ENCODE peak calls at places on chromosome 13, in nine cellular contexts. Y is fibroblast of pulmonary artery, T is WTC11, W is mammary epithelial cell, I is omental fat pad, A is astrocyte of the cerebellum, P is AG04450, B is astrocyte, D is psoas muscle. K is an unnamed sample.

GRCh38 chr13:105660550-105660949 is 874.9 kb downstream of the EFNB2 start:
- DNase-seq in D (no peak), B (peak), P (no peak), W (no peak), T (no peak), I (no peak), Y (no peak), A (no peak), K (no peak)

GRCh38 chr13:33610471-33611015 is 207.4 kb upstream of the RFC3 start:
- DNase-seq in P (no peak), D (peak), I (no peak), W (no peak), B (peak), A (no peak), Y (peak), T (peak), K (no peak)

GRCh38 chr13:35378939-35379338 is 97.5 kb downstream of the MAB21L1 start:
- DNase-seq in D (no peak), Y (peak), T (no peak), B (peak), W (no peak), P (no peak), A (no peak), I (no peak), K (no peak)

GRCh38 chr13:60282708-60283107 is 114.3 kb upstream of the TDRD3 start:
- DNase-seq in D (no peak), A (no peak), W (no peak), T (no peak), Y (no peak), P (no peak), B (no peak), I (no peak), K (no peak)

GRCh38 chr13:98415326-98416070 is 161.4 kb downstream of the STK24 start:
- DNase-seq in B (no peak), D (no peak), I (no peak), T (no peak), P (no peak), Y (no peak), W (no peak), A (no peak), K (no peak)

GRCh38 chr13:105336706-105337582 is 1198.5 kb downstream of the EFNB2 start:
- DNase-seq in I (no peak), A (peak), D (no peak), P (no peak), B (peak), T (no peak), W (no peak), Y (peak), K (no peak)

GRCh38 chr13:95256086-95256485 is 45.2 kb downstream of the ABCC4 start:
- DNase-seq in A (peak), P (peak), B (peak), Y (peak), I (no peak), W (peak), D (no peak), T (no peak), K (no peak)

GRCh38 chr13:94708031-94708571 is 4.2 kb downstream of the SOX21 start:
- DNase-seq in D (no peak), T (peak), W (no peak), P (no peak), Y (no peak), I (no peak), B (no peak), A (no peak), K (no peak)

GRCh38 chr13:106383791-106384190 is 151.7 kb downstream of the EFNB2 start:
- DNase-seq in W (no peak), B (no peak), D (no peak), Y (no peak), P (no peak), T (no peak), A (no peak), I (no peak), K (no peak)

GRCh38 chr13:91946498-91947070 is 548.2 kb downstream of the GPC5 start:
- DNase-seq in I (no peak), D (no peak), Y (peak), A (peak), P (no peak), B (peak), W (peak), T (no peak), K (no peak)

GRCh38 chr13:41274881-41275280 is 11.5 kb upstream of the MTRF1 start:
- DNase-seq in D (no peak), T (no peak), A (no peak), I (no peak), B (no peak), Y (no peak), P (no peak), W (no peak), K (no peak)

GRCh38 chr13:76637651-76638111 is 248.5 kb downstream of the KCTD12 start:
- DNase-seq in W (no peak), D (no peak), Y (peak), A (no peak), I (no peak), T (no peak), B (peak), P (no peak), K (no peak)

GRCh38 chr13:49341941-49342340 is 94.2 kb downstream of the CDADC1 start:
- DNase-seq in W (no peak), Y (no peak), B (no peak), I (no peak), T (no peak), D (no peak), P (no peak), A (no peak), K (no peak)

GRCh38 chr13:101838305-101838835 is 385.9 kb downstream of the ITGBL1 start:
- DNase-seq in I (no peak), W (no peak), Y (no peak), D (no peak), P (no peak), T (no peak), A (peak), B (peak), K (no peak)

GRCh38 chr13:24271611-24272451 is 37.5 kb upstream of the C1QTNF9 start:
- DNase-seq in B (peak), P (peak), A (peak), T (no peak), D (peak), I (no peak), Y (peak), W (peak), K (no peak)

GRCh38 chr13:42747399-42747873 is 33.9 kb upstream of the FAM216B start:
- DNase-seq in Y (peak), D (no peak), I (no peak), W (peak), T (no peak), B (peak), P (peak), A (peak), K (no peak)

GRCh38 chr13:78806457-78806856 is 147.5 kb upstream of the OBI1 start:
- DNase-seq in I (no peak), B (no peak), Y (no peak), D (no peak), W (no peak), A (no peak), T (no peak), P (no peak), K (no peak)
- TF ChIP-seq CTCF in I (no peak), B (no peak), Y (peak), D (no peak), W (peak), A (peak), T (no peak), P (peak), K (peak)

GRCh38 chr13:43880930-43881329 is 1.2 kb downstream of the LACC1 start:
- DNase-seq in A (no peak), D (no peak), W (no peak), T (no peak), P (no peak), Y (peak), I (no peak), B (no peak), K (no peak)

GRCh38 chr13:43878897-43879322 is 630 bp downstream of the CCDC122 start:
- DNase-seq in P (peak), A (peak), D (peak), Y (peak), W (peak), B (peak), T (no peak), I (peak), K (peak)

GRCh38 chr13:43880451-43880850 is 747 bp downstream of the LACC1 start:
- DNase-seq in W (no peak), D (no peak), A (no peak), I (no peak), T (no peak), P (no peak), Y (no peak), B (no peak), K (no peak)

GRCh38 chr13:43877788-43878187 is 1.8 kb downstream of the CCDC122 start:
- DNase-seq in B (no peak), D (no peak), I (no peak), Y (no peak), W (no peak), A (no peak), T (no peak), P (no peak), K (no peak)

GRCh38 chr13:43879323-43880181 is at the start of the genes CCDC122 and LACC1:
- DNase-seq in Y (peak), B (peak), P (peak), I (peak), A (peak), D (peak), W (peak), T (peak), K (peak)
- TF ChIP-seq CTCF in Y (no peak), B (no peak), P (no peak), I (no peak), A (peak), D (no peak), W (no peak), T (no peak), K (no peak)

GRCh38 chr13:111270126-111270525 is 50.3 kb upstream of the TEX29 start:
- DNase-seq in Y (no peak), A (no peak), P (no peak), W (no peak), I (no peak), B (no peak), D (no peak), T (no peak), K (no peak)

GRCh38 chr13:111272117-111272516 is 48.3 kb upstream of the TEX29 start:
- DNase-seq in P (no peak), W (no peak), A (no peak), B (no peak), T (no peak), Y (no peak), I (no peak), D (no peak), K (no peak)

GRCh38 chr13:111270765-111271164 is 49.7 kb upstream of the TEX29 start:
- DNase-seq in W (no peak), I (no peak), A (no peak), T (no peak), P (no peak), Y (no peak), D (no peak), B (peak), K (no peak)

GRCh38 chr13:111269508-111269907 is 50.9 kb upstream of the TEX29 start:
- DNase-seq in W (no peak), T (no peak), D (no peak), Y (no peak), I (no peak), A (no peak), B (no peak), P (no peak), K (no peak)

GRCh38 chr13:111271186-111271698 is 49.2 kb upstream of the TEX29 start:
- DNase-seq in Y (no peak), B (no peak), W (no peak), A (no peak), I (no peak), P (no peak), D (no peak), T (no peak), K (no peak)
- TF ChIP-seq CTCF in Y (no peak), B (no peak), W (no peak), A (no peak), I (no peak), P (no peak), D (no peak), T (no peak), K (no peak)

GRCh38 chr13:26133286-26133685 is 81.5 kb upstream of the SHISA2 start:
- DNase-seq in W (no peak), I (no peak), A (no peak), T (no peak), D (no peak), P (no peak), B (no peak), Y (peak), K (no peak)

GRCh38 chr13:26133851-26134250 is 82.0 kb upstream of the SHISA2 start:
- DNase-seq in B (no peak), I (no peak), A (no peak), P (no peak), T (no peak), Y (peak), D (no peak), W (no peak), K (no peak)

GRCh38 chr13:26128676-26129075 is 76.9 kb upstream of the SHISA2 start:
- DNase-seq in B (no peak), T (no peak), P (no peak), Y (no peak), I (no peak), D (no peak), W (peak), A (no peak), K (no peak)

GRCh38 chr13:26132756-26133155 is 80.9 kb upstream of the SHISA2 start:
- DNase-seq in P (no peak), A (no peak), W (peak), Y (peak), D (no peak), B (peak), T (no peak), I (no peak), K (no peak)
- TF ChIP-seq CTCF in P (no peak), A (peak), W (peak), Y (peak), D (no peak), B (peak), T (no peak), I (no peak), K (no peak)

DNA sequence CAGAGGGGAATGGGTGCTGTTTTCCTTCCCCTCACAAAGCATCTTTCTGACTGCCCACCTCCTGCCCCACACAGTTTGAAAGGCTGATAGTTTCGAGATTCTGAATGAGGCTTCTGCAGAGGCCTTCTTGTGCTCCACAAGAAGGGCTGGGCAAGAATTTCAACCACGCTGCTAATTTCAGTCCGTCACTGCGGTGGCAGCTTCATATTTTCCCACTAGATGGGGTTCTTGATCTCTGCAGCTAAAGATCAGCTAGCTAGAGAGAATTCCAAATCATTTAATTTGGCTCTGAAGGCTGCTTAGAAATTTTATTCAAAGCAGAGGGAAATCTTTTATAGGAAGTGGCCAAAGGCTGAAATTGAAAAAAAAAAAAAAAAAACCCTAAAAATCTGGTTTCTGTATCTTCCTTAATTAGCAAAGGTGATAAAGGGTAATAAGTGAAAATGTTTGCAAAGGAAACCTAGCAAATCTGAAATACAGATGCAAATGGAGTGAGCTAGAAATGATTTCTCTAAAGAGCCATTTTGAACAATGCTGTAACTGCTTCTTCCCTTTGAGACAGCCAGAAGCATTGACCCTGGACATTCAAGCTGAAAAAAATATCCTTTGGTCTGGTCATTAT is 38.0 kb upstream of the C13orf42 start:
- DNase-seq in I (no peak), T (peak), D (no peak), Y (peak), P (peak), A (peak), B (peak), W (peak), K (no peak)
- TF ChIP-seq CTCF in I (no peak), T (no peak), D (peak), Y (peak), P (peak), A (peak), B (peak), W (peak), K (no peak)

DNA sequence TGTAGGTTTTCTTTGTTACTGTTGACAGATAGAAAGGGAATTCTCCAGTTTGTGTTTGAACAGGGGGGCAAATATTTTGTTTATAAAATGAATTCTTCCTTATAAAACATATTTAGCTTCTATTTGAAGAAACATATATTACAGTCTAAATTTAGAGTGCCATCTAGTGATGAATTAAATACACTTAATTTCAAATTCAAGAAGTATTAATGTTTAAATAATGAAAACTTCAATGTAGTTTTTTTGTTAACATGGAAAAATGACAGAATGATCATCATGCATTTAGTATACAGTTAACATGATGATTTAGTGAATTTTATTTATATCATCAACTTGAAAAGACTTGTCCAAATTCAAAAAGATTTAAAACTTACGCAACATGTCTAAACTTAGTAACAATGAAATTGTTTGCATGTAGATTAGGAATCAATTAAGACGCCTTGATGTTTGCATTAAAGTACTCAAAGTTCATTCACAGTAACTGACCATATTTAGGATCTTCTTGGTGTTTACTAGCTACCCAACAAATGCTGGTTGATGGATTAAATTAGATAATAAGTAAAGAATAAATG is 765.9 kb upstream of the SLITRK1 start:
- DNase-seq in A (no peak), Y (peak), B (no peak), D (no peak), I (no peak), P (no peak), W (no peak), T (no peak), K (no peak)
- TF ChIP-seq CTCF in A (no peak), Y (peak), B (no peak), D (no peak), I (no peak), P (peak), W (no peak), T (no peak), K (no peak)

K was measured in CD14-positive monocyte.